ENCODE peak calls at places on chromosome 12, in four cellular contexts. One of them, this sample, is unnamed.

GRCh38 chr12:91507754-91508153 is 325.1 kb upstream of the DCN start:
- DNase-seq in GM10248: no peak
- DNase-seq in natural killer cell: no peak
- DNase-seq in IMR-90: no peak
- DNase-seq in this sample: no peak

GRCh38 chr12:105846331-105846730 is 292.4 kb downstream of the NUAK1 start:
- DNase-seq in GM10248: no peak
- DNase-seq in natural killer cell: no peak
- DNase-seq in IMR-90: no peak
- DNase-seq in this sample: no peak

GRCh38 chr12:53096089-53096741 is 1.3 kb upstream of the IGFBP6 start:
- DNase-seq in GM10248: no peak
- DNase-seq in natural killer cell: no peak
- DNase-seq in IMR-90: peak
- DNase-seq in this sample: no peak

GRCh38 chr12:47360771-47361388 is 281.1 kb upstream of the AMIGO2 start:
- DNase-seq in GM10248: no peak
- DNase-seq in natural killer cell: no peak
- DNase-seq in IMR-90: no peak
- DNase-seq in this sample: peak

GRCh38 chr12:44961887-44962286 is 85.8 kb upstream of the NELL2 start:
- DNase-seq in GM10248: no peak
- DNase-seq in natural killer cell: no peak
- DNase-seq in IMR-90: no peak
- DNase-seq in this sample: no peak

GRCh38 chr12:53425515-53426150 is 2.0 kb downstream of the AMHR2 start:
- DNase-seq in GM10248: no peak
- DNase-seq in natural killer cell: no peak
- DNase-seq in IMR-90: no peak
- DNase-seq in this sample: no peak

GRCh38 chr12:55930771-55931316 is at the start of gene DGKA:
- DNase-seq in GM10248: peak
- DNase-seq in natural killer cell: peak
- DNase-seq in IMR-90: peak
- DNase-seq in this sample: peak

GRCh38 chr12:110732572-110732971 is 10.1 kb downstream of the PPP1CC start:
- DNase-seq in GM10248: no peak
- DNase-seq in natural killer cell: no peak
- DNase-seq in IMR-90: no peak
- DNase-seq in this sample: no peak

GRCh38 chr12:93318720-93319522 is 58.8 kb upstream of the NUDT4 start:
- DNase-seq in GM10248: no peak
- DNase-seq in natural killer cell: no peak
- DNase-seq in IMR-90: no peak
- DNase-seq in this sample: no peak

GRCh38 chr12:44696542-44696941 is 179.6 kb downstream of the NELL2 start:
- DNase-seq in GM10248: no peak
- DNase-seq in natural killer cell: no peak
- DNase-seq in IMR-90: no peak
- DNase-seq in this sample: no peak

GRCh38 chr12:84704851-84705250 is 207.7 kb downstream of the SLC6A15 start:
- DNase-seq in GM10248: no peak
- DNase-seq in natural killer cell: no peak
- DNase-seq in IMR-90: no peak
- DNase-seq in this sample: no peak

GRCh38 chr12:123041811-123042655 is 61.6 kb downstream of the ARL6IP4 start:
- DNase-seq in GM10248: no peak
- DNase-seq in natural killer cell: no peak
- DNase-seq in IMR-90: peak
- DNase-seq in this sample: no peak

GRCh38 chr12:114400925-114401324 is 5.0 kb downstream of the TBX5 start:
- DNase-seq in GM10248: no peak
- DNase-seq in natural killer cell: no peak
- DNase-seq in IMR-90: peak
- DNase-seq in this sample: no peak

GRCh38 chr12:131621701-131622421 is 89.0 kb upstream of the SFSWAP start:
- DNase-seq in GM10248: no peak
- DNase-seq in natural killer cell: no peak
- DNase-seq in IMR-90: no peak
- DNase-seq in this sample: no peak

GRCh38 chr12:132438139-132438700 is 51.7 kb upstream of the FBRSL1 start:
- DNase-seq in GM10248: no peak
- DNase-seq in natural killer cell: no peak
- DNase-seq in IMR-90: no peak
- DNase-seq in this sample: no peak

GRCh38 chr12:45547822-45548221 is 181.7 kb upstream of the ARID2 start:
- DNase-seq in GM10248: peak
- DNase-seq in natural killer cell: no peak
- DNase-seq in IMR-90: peak
- DNase-seq in this sample: no peak

DNA sequence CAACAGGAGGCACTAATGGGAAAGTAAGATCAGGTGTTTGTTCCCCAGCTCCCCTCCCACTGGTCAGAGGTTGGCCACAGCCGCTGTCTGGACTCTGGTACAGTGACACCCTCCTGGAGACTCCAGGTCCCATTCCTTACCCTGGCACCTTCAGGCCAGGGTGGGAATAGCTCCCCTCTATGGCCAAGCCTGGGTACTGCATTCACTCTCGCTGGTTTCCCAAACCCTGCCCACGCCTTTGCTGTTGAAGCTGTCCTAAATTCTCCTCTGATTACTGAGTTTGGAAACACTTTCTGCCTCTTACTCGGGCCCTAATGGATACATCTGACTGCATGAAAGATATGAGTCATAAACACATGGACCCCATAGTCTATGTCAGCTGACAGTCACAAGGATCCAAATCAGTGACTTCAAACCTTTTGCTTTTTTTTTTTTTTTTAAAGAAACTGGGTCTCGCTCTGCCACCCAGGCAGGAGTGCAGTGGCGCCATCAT is 17.9 kb downstream of the HRK start:
- DNase-seq in GM10248: no peak
- DNase-seq in natural killer cell: no peak
- DNase-seq in IMR-90: peak
- DNase-seq in this sample: peak
- TF ChIP-seq CTCF in GM10248: peak
- TF ChIP-seq CTCF in natural killer cell: peak
- TF ChIP-seq CTCF in IMR-90: peak
- TF ChIP-seq CTCF in this sample: peak

DNA sequence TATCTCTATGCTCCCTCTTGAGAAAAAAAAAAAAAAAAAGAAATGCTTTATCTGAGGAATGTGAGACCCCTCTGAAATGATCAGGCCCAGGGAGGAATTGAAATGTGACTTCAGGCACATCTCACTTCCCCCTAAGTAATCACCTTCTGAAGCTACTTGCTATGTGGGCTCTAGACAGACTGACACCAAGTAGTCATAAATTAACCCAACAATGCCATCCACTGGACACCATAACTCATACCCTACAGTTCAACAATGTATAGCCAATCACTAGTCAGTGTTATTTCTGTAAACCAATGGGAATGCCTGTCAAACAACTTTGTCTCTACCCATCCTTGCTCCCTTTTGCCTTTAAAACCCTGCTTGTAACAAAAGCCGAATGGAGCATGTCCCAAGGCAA is 182.8 kb upstream of the TMPO start:
- DNase-seq in GM10248: no peak
- DNase-seq in natural killer cell: no peak
- DNase-seq in IMR-90: no peak
- DNase-seq in this sample: no peak
- TF ChIP-seq CTCF in GM10248: no peak
- TF ChIP-seq CTCF in natural killer cell: no peak
- TF ChIP-seq CTCF in IMR-90: no peak
- TF ChIP-seq CTCF in this sample: no peak

DNA sequence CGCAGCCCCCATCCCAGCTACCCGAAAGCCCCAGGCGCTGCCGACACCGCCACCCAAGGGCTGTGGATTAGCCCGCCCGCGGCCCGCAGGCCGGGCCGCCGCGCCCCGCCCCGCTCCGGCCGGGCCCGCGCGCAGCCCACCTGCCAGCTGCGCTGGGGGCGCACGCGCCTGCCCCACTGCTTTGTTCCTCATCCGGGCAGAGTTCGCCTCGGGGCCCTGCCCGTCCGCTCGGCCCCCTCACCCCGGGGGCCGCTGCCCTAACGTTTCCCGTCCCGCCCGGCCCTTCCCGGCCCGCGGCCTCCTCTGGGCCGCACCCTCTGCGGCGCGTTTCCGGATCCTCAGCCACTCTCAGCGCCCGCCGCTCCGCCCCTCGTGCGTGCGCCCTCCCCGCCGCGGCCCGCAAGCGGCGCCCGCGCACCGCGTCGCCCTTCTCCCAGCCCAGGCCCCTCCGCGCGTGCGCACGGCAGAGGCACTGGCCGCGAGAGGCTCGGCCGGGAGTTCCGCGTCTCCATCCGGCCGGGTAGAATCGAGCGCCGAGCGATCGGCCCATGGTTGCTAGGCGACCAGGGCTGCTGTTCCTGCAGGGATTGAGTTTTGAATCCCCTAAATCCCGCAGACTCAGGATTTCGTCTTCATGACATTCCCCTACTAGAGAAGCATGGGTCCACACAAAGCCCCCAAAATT is at the start of gene PRDM4:
- DNase-seq in GM10248: peak
- DNase-seq in natural killer cell: peak
- DNase-seq in IMR-90: peak
- DNase-seq in this sample: peak
- TF ChIP-seq CTCF in GM10248: peak
- TF ChIP-seq CTCF in natural killer cell: no peak
- TF ChIP-seq CTCF in IMR-90: peak
- TF ChIP-seq CTCF in this sample: peak

GRCh38 chr12:74547249-74547648 is 9.6 kb downstream of the ATXN7L3B start:
- DNase-seq in GM10248: no peak
- DNase-seq in natural killer cell: no peak
- DNase-seq in IMR-90: no peak
- DNase-seq in this sample: no peak

GRCh38 chr12:74552201-74552600 is 14.6 kb downstream of the ATXN7L3B start:
- DNase-seq in GM10248: no peak
- DNase-seq in natural killer cell: no peak
- DNase-seq in IMR-90: no peak
- DNase-seq in this sample: no peak
- TF ChIP-seq CTCF in GM10248: no peak
- TF ChIP-seq CTCF in natural killer cell: no peak
- TF ChIP-seq CTCF in IMR-90: no peak
- TF ChIP-seq CTCF in this sample: no peak

GRCh38 chr12:43338848-43339526 is 213.0 kb downstream of the ADAMTS20 start:
- DNase-seq in GM10248: peak
- DNase-seq in natural killer cell: no peak
- DNase-seq in IMR-90: peak
- DNase-seq in this sample: no peak
- TF ChIP-seq CTCF in GM10248: peak
- TF ChIP-seq CTCF in natural killer cell: no peak
- TF ChIP-seq CTCF in IMR-90: peak
- TF ChIP-seq CTCF in this sample: no peak

GRCh38 chr12:6752931-6753771 is at the start of gene MLF2:
- DNase-seq in GM10248: peak
- DNase-seq in natural killer cell: peak
- DNase-seq in IMR-90: peak
- DNase-seq in this sample: peak
- TF ChIP-seq CTCF in GM10248: peak
- TF ChIP-seq CTCF in natural killer cell: no peak
- TF ChIP-seq CTCF in IMR-90: no peak
- TF ChIP-seq CTCF in this sample: peak